ENCODE peak calls at places on chromosome 17, in four cellular contexts. X, T, Y and I are unnamed samples.

GRCh38 chr17:72812823-72813222 is 279.7 kb downstream of the SLC39A11 start:
- DNase-seq in X (no peak), T (no peak), Y (no peak), I (no peak)

GRCh38 chr17:6213859-6214258 is 143.7 kb downstream of the WSCD1 start:
- DNase-seq in X (no peak), T (no peak), Y (no peak), I (no peak)

GRCh38 chr17:44170499-44171201 is at the start of gene ASB16:
- DNase-seq in X (no peak), T (no peak), Y (no peak), I (no peak)

GRCh38 chr17:62760059-62760887 is 47.8 kb downstream of the MARCHF10 start:
- DNase-seq in X (no peak), T (no peak), Y (peak), I (no peak)

GRCh38 chr17:17079336-17079735 is 37.1 kb downstream of the MPRIP start:
- DNase-seq in X (no peak), T (no peak), Y (no peak), I (no peak)

GRCh38 chr17:71304498-71305158 is 816.2 kb upstream of the SOX9 start:
- DNase-seq in X (no peak), T (no peak), Y (no peak), I (no peak)

GRCh38 chr17:50830994-50831393 is 4.4 kb upstream of the WFIKKN2 start:
- DNase-seq in X (no peak), T (no peak), Y (no peak), I (no peak)

GRCh38 chr17:49589556-49589885 is 13.8 kb downstream of the NXPH3 start:
- DNase-seq in X (no peak), T (no peak), Y (no peak), I (no peak)

GRCh38 chr17:7370853-7371252 is 10.0 kb upstream of the TNK1 start:
- DNase-seq in X (no peak), T (no peak), Y (no peak), I (no peak)
- TF ChIP-seq CTCF in X (no peak), T (no peak), Y (no peak), I (no peak)

GRCh38 chr17:27950995-27951394 is 57.8 kb upstream of the LYRM9 start:
- DNase-seq in X (peak), T (no peak), Y (no peak), I (no peak)

GRCh38 chr17:27951872-27952271 is 58.7 kb upstream of the LYRM9 start:
- DNase-seq in X (no peak), T (no peak), Y (no peak), I (no peak)

GRCh38 chr17:27946521-27946920 is 53.4 kb upstream of the LYRM9 start:
- DNase-seq in X (no peak), T (no peak), Y (no peak), I (no peak)

GRCh38 chr17:27947005-27947406 is 53.8 kb upstream of the LYRM9 start:
- DNase-seq in X (no peak), T (no peak), Y (no peak), I (no peak)

DNA sequence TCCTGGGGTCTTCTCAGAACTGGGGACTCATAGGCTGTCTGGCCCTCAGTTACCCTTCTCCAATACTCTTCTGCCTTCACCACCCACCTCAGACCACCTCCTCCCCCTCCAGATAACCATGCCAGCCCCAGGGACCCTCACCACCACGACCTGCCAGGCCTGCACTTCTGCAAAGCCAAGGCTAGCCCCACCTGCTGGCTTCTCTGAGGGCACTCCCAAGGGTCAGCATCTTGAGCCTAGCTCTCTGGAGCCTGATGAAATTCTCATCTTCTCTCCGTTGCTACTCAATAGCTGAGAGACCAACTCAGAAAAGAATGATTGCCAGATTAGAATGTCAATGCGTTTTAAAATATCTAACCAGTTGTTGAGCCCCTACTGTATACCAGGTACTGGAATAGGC is 56.1 kb upstream of the LYRM9 start:
- DNase-seq in X (no peak), T (no peak), Y (no peak), I (no peak)
- TF ChIP-seq CTCF in X (no peak), T (no peak), Y (no peak), I (no peak)

GRCh38 chr17:58487589-58488427 is at the start of gene HSF5:
- DNase-seq in X (no peak), T (no peak), Y (no peak), I (no peak)
- TF ChIP-seq CTCF in X (no peak), T (no peak), Y (no peak), I (no peak)

DNA sequence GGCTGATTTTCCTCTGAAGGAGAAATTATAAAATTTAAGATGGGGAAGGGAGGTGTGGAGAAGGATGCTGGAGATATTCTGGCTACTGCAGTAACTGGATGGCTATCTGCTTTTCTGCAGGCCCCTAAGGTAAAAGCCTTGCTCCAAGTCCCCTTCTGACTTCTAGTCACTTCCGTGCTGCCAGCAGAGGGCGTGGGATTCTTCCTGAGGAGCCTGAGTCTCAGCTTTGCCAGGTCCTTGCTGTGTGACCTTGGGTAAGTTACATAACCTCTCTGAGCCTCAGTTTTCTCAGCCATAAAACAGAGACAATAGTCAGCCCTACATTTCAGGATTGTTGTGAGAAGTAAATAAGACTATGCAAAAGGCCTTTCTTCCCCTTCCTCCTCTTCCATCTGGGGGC is 24.3 kb upstream of the TMEM220 start:
- DNase-seq in X (no peak), T (no peak), Y (no peak), I (no peak)
- TF ChIP-seq CTCF in X (no peak), T (no peak), Y (peak), I (no peak)

DNA sequence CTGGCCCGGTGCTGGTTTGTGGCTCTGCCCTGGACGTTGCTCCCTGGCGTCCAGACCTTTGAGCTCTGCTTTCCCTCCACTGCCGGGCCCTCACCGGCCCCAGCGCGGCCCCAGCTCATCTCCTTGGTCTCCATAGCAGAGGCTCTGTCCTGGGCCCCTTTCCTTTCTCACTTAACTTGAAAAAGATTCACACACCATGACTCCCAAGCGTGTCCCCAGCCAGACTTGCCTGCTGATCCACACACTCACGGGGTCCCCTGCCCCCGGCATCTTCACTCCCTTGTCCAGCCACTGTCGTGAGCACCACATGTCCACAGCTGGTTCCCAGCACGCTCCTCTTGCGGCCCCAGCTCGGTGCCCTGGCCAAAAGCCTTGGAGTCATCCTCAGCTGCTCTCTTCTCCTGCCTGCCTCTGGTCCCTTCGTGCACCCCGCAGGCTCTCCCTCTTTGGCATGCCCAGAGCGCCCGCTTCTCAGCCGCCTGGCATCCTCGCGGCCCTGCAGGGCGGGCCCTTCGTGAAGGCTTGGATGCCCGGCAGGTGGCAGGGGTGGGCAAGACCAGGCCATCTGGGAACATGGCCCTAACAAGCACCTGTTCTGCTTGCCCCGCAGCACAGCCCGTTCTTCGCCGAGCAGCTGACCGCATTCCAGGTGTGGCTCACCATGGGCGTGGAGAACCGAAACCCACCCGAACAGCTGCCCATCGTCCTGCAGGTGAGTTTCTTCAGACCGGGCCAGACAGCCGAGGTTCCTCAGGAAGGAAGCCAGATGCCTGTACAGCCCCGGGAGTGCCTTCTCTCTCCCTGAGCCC is 145.6 kb upstream of the CHMP6 start:
- DNase-seq in X (no peak), T (no peak), Y (no peak), I (no peak)
- TF ChIP-seq CTCF in X (no peak), T (no peak), Y (no peak), I (no peak)

DNA sequence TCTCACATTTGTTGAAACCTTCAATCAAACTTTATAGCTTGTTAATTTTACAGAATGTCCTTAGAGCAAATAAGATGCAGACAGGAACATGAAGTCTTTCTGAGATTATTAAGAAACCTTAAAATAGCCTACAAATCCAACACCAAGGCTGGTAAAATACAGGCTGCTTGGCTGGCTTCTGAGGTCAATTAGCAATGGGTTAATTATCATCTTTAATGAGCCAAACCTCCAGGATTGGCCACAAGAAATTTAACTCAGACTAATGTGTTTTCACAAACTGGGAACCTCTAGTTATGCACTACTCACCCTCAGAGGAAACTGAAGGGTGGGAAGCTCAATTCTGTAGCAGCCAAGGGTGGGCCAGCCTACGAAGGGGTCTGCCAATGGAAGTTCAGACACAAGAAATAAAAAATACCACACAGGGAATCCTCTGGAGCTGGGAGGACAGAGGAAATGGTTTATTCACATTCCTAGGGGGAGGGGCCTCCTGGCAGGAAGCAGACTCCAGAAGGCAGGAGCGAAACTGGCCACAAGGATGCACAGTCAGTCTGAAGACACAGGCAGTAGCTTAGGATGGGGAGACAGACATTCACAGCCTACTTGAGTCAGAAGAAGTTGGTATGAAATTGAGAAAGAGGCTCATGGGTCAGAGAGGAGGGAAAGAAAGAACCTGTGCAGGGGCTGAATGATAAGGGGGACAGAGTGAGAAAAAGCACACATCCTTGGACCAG is 36.1 kb downstream of the HIC1 start:
- DNase-seq in X (peak), T (no peak), Y (no peak), I (no peak)
- TF ChIP-seq CTCF in X (no peak), T (no peak), Y (peak), I (no peak)

GRCh38 chr17:58215685-58216084 is 3.4 kb downstream of the MKS1 start:
- DNase-seq in X (no peak), T (no peak), Y (no peak), I (no peak)

GRCh38 chr17:58224315-58224714 is 5.3 kb upstream of the MKS1 start:
- DNase-seq in X (no peak), T (no peak), Y (no peak), I (no peak)

GRCh38 chr17:58219789-58220183 is 731 bp upstream of the MKS1 start:
- DNase-seq in X (no peak), T (no peak), Y (no peak), I (no peak)

GRCh38 chr17:58219007-58219788 is at the start of gene MKS1:
- DNase-seq in X (peak), T (peak), Y (peak), I (peak)
- TF ChIP-seq CTCF in X (no peak), T (peak), Y (peak), I (no peak)

DNA sequence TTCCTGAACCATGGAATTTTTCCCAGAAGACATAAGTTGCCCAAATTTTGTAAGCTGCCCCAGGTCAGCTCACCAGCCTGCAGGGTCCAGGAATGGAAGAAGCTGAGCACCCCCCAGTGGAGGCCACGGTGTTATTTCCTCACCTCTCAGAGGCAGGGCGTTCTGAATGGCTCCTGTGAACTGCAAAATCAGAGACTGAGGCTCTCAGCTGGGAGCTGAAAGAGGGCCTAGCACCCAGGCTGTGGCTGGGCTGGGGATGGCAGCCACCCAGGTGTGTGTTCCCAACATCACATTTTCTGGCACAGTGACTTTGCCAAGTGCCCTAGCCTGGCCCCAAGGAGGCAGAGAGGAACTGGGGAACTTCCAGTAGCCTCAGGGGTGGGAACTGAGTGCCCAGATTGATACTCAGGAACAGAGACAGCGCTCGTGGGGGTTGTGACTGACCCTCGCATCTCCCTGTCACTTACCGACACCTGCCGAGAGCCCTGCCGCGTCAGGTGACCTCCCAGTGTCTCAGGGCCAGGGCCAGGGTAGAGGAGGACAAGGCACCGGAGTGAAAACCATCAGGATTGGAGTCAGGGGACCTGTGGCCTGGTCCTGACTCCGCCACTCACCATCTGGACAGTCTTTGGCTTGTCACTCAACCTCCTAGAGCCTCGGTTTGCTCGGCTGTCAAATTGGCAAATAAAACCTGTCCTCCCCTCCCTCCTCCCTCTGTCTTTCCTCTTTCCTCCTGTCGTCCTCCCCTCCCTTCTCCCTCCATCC is 11.3 kb downstream of the CACNG4 start:
- DNase-seq in X (no peak), T (no peak), Y (no peak), I (no peak)
- TF ChIP-seq CTCF in X (no peak), T (no peak), Y (peak), I (no peak)

GRCh38 chr17:66040402-66040801 is 151.5 kb downstream of the CEP112 start:
- DNase-seq in X (no peak), T (no peak), Y (no peak), I (no peak)
- TF ChIP-seq CTCF in X (no peak), T (no peak), Y (peak), I (no peak)

GRCh38 chr17:45171338-45172231 is 9.9 kb downstream of the HEXIM2 start:
- DNase-seq in X (peak), T (no peak), Y (no peak), I (no peak)

GRCh38 chr17:45170976-45171337 is 9.3 kb downstream of the HEXIM2 start:
- DNase-seq in X (peak), T (no peak), Y (no peak), I (no peak)

GRCh38 chr17:45170280-45170975 is 8.8 kb downstream of the HEXIM2 start:
- DNase-seq in X (no peak), T (no peak), Y (no peak), I (no peak)

GRCh38 chr17:45172232-45172540 is 10.5 kb downstream of the HEXIM2 start:
- DNase-seq in X (no peak), T (no peak), Y (no peak), I (no peak)

DNA sequence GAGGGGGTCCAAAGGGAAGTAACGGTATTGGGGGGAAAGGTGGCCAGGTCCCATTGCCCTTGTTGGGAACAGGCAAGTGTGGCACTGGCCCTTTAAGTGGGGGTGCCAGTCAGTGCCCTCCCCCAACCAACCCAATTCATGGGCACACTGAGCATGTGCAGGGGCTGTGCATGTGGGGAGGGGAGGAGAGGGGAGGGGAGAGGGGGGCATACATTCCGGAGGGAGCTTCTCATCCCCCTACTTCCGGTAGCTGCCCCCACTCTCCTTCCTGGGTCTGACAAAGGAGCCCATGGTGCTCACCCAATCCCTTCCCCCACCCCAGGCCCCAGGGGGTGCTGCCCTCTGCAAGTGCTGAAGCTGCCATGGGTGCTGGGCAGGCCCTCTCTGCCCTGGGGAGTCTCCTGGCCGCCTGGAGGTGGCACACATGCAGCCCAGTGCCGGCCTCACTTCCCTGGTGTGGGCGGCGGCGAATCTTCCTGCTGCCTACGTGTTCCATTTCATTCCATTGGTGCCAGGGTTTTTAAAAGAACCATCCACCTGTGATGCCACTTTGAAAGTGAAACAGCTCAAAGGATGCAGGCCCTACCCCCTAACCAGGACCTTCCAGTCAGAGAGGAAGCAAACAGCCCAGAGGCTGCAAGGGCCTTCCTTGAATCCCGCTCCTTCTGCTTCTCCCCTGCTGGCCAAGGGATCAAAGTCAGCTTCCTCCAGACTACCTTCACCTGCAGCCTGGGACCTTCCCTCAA is 11.0 kb downstream of the HEXIM2 start:
- DNase-seq in X (peak), T (no peak), Y (no peak), I (no peak)
- TF ChIP-seq CTCF in X (no peak), T (no peak), Y (no peak), I (no peak)